ENCODE peak calls at places on chromosomes 6 and 20, in six cellular contexts. One of them, this sample, is unnamed.

GRCh38 chr6:125558907-125559306 is 190.5 kb upstream of the HEY2 start:
- DNase-seq in NT2/D1: no peak
- DNase-seq in ascending aorta: no peak
- DNase-seq in choroid plexus epithelial cell: no peak
- DNase-seq in brain microvascular endothelial cell: no peak
- DNase-seq in tibial nerve: no peak
- DNase-seq in this sample: no peak

GRCh38 chr6:4370066-4370465 is 234.7 kb upstream of the ECI2 start:
- DNase-seq in tibial nerve: no peak
- DNase-seq in brain microvascular endothelial cell: peak; percentile 89
- DNase-seq in ascending aorta: no peak
- DNase-seq in choroid plexus epithelial cell: peak; percentile 94
- DNase-seq in NT2/D1: no peak
- DNase-seq in this sample: peak; percentile 41

GRCh38 chr6:152836523-152836922 is 85.9 kb downstream of the VIP start:
- DNase-seq in brain microvascular endothelial cell: no peak
- DNase-seq in choroid plexus epithelial cell: no peak
- DNase-seq in NT2/D1: peak; percentile 20
- DNase-seq in tibial nerve: no peak
- DNase-seq in ascending aorta: no peak
- DNase-seq in this sample: no peak

GRCh38 chr6:47041741-47042140 is 391 bp downstream of the ADGRF1 start:
- DNase-seq in tibial nerve: no peak
- DNase-seq in ascending aorta: no peak
- DNase-seq in choroid plexus epithelial cell: no peak
- DNase-seq in NT2/D1: no peak
- DNase-seq in brain microvascular endothelial cell: no peak
- DNase-seq in this sample: no peak

GRCh38 chr20:23235173-23236027 is 115.2 kb upstream of the NXT1 start:
- DNase-seq in tibial nerve: no peak
- DNase-seq in NT2/D1: peak; percentile 44
- DNase-seq in ascending aorta: peak; percentile 84
- DNase-seq in choroid plexus epithelial cell: peak; percentile 88
- DNase-seq in brain microvascular endothelial cell: no peak
- DNase-seq in this sample: no peak

GRCh38 chr20:11982289-11982957 is 64.7 kb downstream of the BTBD3 start:
- DNase-seq in brain microvascular endothelial cell: no peak
- DNase-seq in choroid plexus epithelial cell: no peak
- DNase-seq in ascending aorta: no peak
- DNase-seq in NT2/D1: no peak
- DNase-seq in tibial nerve: no peak
- DNase-seq in this sample: no peak

GRCh38 chr20:35003211-35004031 is 47.8 kb downstream of the MYH7B start:
- DNase-seq in tibial nerve: no peak
- DNase-seq in choroid plexus epithelial cell: no peak
- DNase-seq in ascending aorta: no peak
- DNase-seq in NT2/D1: no peak
- DNase-seq in brain microvascular endothelial cell: no peak
- DNase-seq in this sample: no peak

GRCh38 chr20:13995086-13995665 is at the start of gene MACROD2:
- DNase-seq in tibial nerve: peak; percentile 73
- DNase-seq in choroid plexus epithelial cell: peak; percentile 83
- DNase-seq in NT2/D1: peak; percentile 78
- DNase-seq in ascending aorta: peak; percentile 92
- DNase-seq in brain microvascular endothelial cell: peak; percentile 86
- DNase-seq in this sample: peak; percentile 94

GRCh38 chr20:33005908-33006775 is 1.4 kb upstream of the BPIFB2 start:
- DNase-seq in NT2/D1: no peak
- DNase-seq in tibial nerve: no peak
- DNase-seq in ascending aorta: no peak
- DNase-seq in brain microvascular endothelial cell: no peak
- DNase-seq in choroid plexus epithelial cell: no peak
- DNase-seq in this sample: no peak

GRCh38 chr6:14975124-14975815 is 270.6 kb upstream of the JARID2 start:
- DNase-seq in choroid plexus epithelial cell: peak; percentile 6
- DNase-seq in brain microvascular endothelial cell: no peak
- DNase-seq in NT2/D1: no peak
- DNase-seq in ascending aorta: no peak
- DNase-seq in tibial nerve: no peak
- DNase-seq in this sample: no peak

GRCh38 chr6:39280247-39280731 is 33.9 kb downstream of the KCNK17 start:
- DNase-seq in tibial nerve: no peak
- DNase-seq in ascending aorta: no peak
- DNase-seq in brain microvascular endothelial cell: peak; percentile 11
- DNase-seq in NT2/D1: no peak
- DNase-seq in choroid plexus epithelial cell: no peak
- DNase-seq in this sample: peak; percentile 64

GRCh38 chr6:89323461-89324098 is 8.5 kb upstream of the GABRR2 start:
- DNase-seq in brain microvascular endothelial cell: no peak
- DNase-seq in ascending aorta: no peak
- DNase-seq in NT2/D1: no peak
- DNase-seq in choroid plexus epithelial cell: peak; percentile 42
- DNase-seq in tibial nerve: no peak
- DNase-seq in this sample: no peak

GRCh38 chr6:109373333-109373732 is 8.9 kb downstream of the CD164 start:
- DNase-seq in tibial nerve: no peak
- DNase-seq in ascending aorta: no peak
- DNase-seq in choroid plexus epithelial cell: no peak
- DNase-seq in NT2/D1: no peak
- DNase-seq in brain microvascular endothelial cell: no peak
- DNase-seq in this sample: no peak

GRCh38 chr6:24779416-24779815 is 4.7 kb downstream of the GMNN start:
- DNase-seq in brain microvascular endothelial cell: no peak
- DNase-seq in choroid plexus epithelial cell: peak; percentile 41
- DNase-seq in tibial nerve: no peak
- DNase-seq in ascending aorta: no peak
- DNase-seq in NT2/D1: no peak
- DNase-seq in this sample: no peak

GRCh38 chr6:43833996-43834390 is 64.0 kb downstream of the VEGFA start:
- DNase-seq in tibial nerve: no peak
- DNase-seq in ascending aorta: no peak
- DNase-seq in brain microvascular endothelial cell: no peak
- DNase-seq in NT2/D1: no peak
- DNase-seq in choroid plexus epithelial cell: no peak
- DNase-seq in this sample: no peak

GRCh38 chr6:38794682-38795081 is 79.6 kb downstream of the DNAH8 start:
- DNase-seq in brain microvascular endothelial cell: no peak
- DNase-seq in choroid plexus epithelial cell: no peak
- DNase-seq in NT2/D1: no peak
- DNase-seq in tibial nerve: no peak
- DNase-seq in ascending aorta: no peak
- DNase-seq in this sample: no peak

GRCh38 chr20:50339196-50339901 is 148.7 kb downstream of the CEBPB start:
- DNase-seq in choroid plexus epithelial cell: peak; percentile 27
- DNase-seq in brain microvascular endothelial cell: no peak
- DNase-seq in ascending aorta: no peak
- DNase-seq in NT2/D1: no peak
- DNase-seq in tibial nerve: no peak
- DNase-seq in this sample: peak; percentile 84

GRCh38 chr6:52117352-52117751 is 29.9 kb upstream of the PKHD1 start:
- DNase-seq in brain microvascular endothelial cell: no peak
- DNase-seq in NT2/D1: no peak
- DNase-seq in ascending aorta: no peak
- DNase-seq in choroid plexus epithelial cell: no peak
- DNase-seq in tibial nerve: no peak
- DNase-seq in this sample: no peak

GRCh38 chr6:28446818-28447511 is 3.7 kb upstream of the ZSCAN23 start:
- DNase-seq in choroid plexus epithelial cell: peak; percentile 18
- DNase-seq in tibial nerve: no peak
- DNase-seq in ascending aorta: no peak
- DNase-seq in NT2/D1: no peak
- DNase-seq in brain microvascular endothelial cell: peak; percentile 3
- DNase-seq in this sample: no peak

GRCh38 chr20:35489717-35490116 is 34.3 kb downstream of the CEP250 start:
- DNase-seq in choroid plexus epithelial cell: no peak
- DNase-seq in brain microvascular endothelial cell: no peak
- DNase-seq in tibial nerve: no peak
- DNase-seq in NT2/D1: no peak
- DNase-seq in ascending aorta: no peak
- DNase-seq in this sample: no peak

GRCh38 chr6:130138116-130138908 is 84.4 kb downstream of the SAMD3 start:
- DNase-seq in brain microvascular endothelial cell: no peak
- DNase-seq in ascending aorta: no peak
- DNase-seq in choroid plexus epithelial cell: no peak
- DNase-seq in tibial nerve: no peak
- DNase-seq in NT2/D1: no peak
- DNase-seq in this sample: no peak

GRCh38 chr6:142275146-142276006 is 26.4 kb upstream of the ADGRG6 start:
- DNase-seq in tibial nerve: no peak
- DNase-seq in brain microvascular endothelial cell: no peak
- DNase-seq in NT2/D1: no peak
- DNase-seq in choroid plexus epithelial cell: peak; percentile 39
- DNase-seq in ascending aorta: no peak
- DNase-seq in this sample: no peak

GRCh38 chr6:87722831-87723726 is 21.0 kb upstream of the AKIRIN2 start:
- DNase-seq in NT2/D1: peak; percentile 63
- DNase-seq in ascending aorta: peak; percentile 85
- DNase-seq in tibial nerve: no peak
- DNase-seq in choroid plexus epithelial cell: peak; percentile 93
- DNase-seq in brain microvascular endothelial cell: peak; percentile 84
- DNase-seq in this sample: peak; percentile 87

GRCh38 chr6:131762984-131763383 is 44.8 kb upstream of the ENPP1 start:
- DNase-seq in ascending aorta: no peak
- DNase-seq in brain microvascular endothelial cell: no peak
- DNase-seq in NT2/D1: no peak
- DNase-seq in tibial nerve: no peak
- DNase-seq in choroid plexus epithelial cell: no peak
- DNase-seq in this sample: no peak

GRCh38 chr20:21100590-21101452 is 5.3 kb downstream of the LINC00237 start:
- DNase-seq in ascending aorta: no peak
- DNase-seq in NT2/D1: peak; percentile 72
- DNase-seq in brain microvascular endothelial cell: no peak
- DNase-seq in choroid plexus epithelial cell: no peak
- DNase-seq in tibial nerve: no peak
- DNase-seq in this sample: no peak

GRCh38 chr20:45588800-45589199 is 9.7 kb upstream of the WFDC8 start:
- DNase-seq in ascending aorta: no peak
- DNase-seq in choroid plexus epithelial cell: no peak
- DNase-seq in tibial nerve: no peak
- DNase-seq in brain microvascular endothelial cell: no peak
- DNase-seq in NT2/D1: no peak
- DNase-seq in this sample: no peak

DNA sequence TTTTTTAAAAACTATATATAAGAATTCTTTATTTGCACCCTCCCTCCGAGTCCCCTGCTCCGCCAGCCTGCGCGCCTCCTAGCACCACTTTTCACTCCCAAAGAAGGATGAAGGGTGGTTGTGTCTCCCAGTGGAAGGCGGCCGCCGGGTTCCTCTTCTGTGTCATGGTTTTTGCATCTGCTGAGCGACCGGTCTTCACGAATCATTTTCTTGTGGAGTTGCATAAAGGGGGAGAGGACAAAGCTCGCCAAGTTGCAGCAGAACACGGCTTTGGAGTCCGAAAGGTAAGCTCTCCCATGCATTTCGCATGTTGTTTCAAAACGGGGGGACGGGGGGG is 327 bp downstream of the PCSK2 start:
- DNase-seq in brain microvascular endothelial cell: no peak
- DNase-seq in ascending aorta: no peak
- DNase-seq in tibial nerve: no peak
- DNase-seq in choroid plexus epithelial cell: no peak
- DNase-seq in NT2/D1: no peak
- DNase-seq in this sample: no peak
- H3K4me3 ChIP-seq in brain microvascular endothelial cell: no peak overlapping the region
- H3K4me3 ChIP-seq in ascending aorta: peak overlapping the region; percentile 16
- H3K4me3 ChIP-seq in tibial nerve: peak overlapping the region; percentile 22
- H3K4me3 ChIP-seq in choroid plexus epithelial cell: no peak overlapping the region
- H3K4me3 ChIP-seq in NT2/D1: peak overlapping the region; percentile 55
- H3K4me3 ChIP-seq in this sample: no peak overlapping the region

GRCh38 chr6:31776563-31776960 is 566 bp downstream of the VWA7 start:
- DNase-seq in NT2/D1: no peak
- DNase-seq in brain microvascular endothelial cell: no peak
- DNase-seq in choroid plexus epithelial cell: no peak
- DNase-seq in ascending aorta: no peak
- DNase-seq in tibial nerve: no peak
- DNase-seq in this sample: no peak
- H3K4me3 ChIP-seq in NT2/D1: no peak overlapping the region
- H3K4me3 ChIP-seq in brain microvascular endothelial cell: no peak overlapping the region
- H3K4me3 ChIP-seq in choroid plexus epithelial cell: no peak overlapping the region
- H3K4me3 ChIP-seq in ascending aorta: no peak overlapping the region
- H3K4me3 ChIP-seq in tibial nerve: no peak overlapping the region
- H3K4me3 ChIP-seq in this sample: no peak overlapping the region

GRCh38 chr6:6700421-6700820 is 111.9 kb downstream of the LY86 start:
- DNase-seq in brain microvascular endothelial cell: no peak
- DNase-seq in NT2/D1: no peak
- DNase-seq in tibial nerve: no peak
- DNase-seq in choroid plexus epithelial cell: no peak
- DNase-seq in ascending aorta: no peak
- DNase-seq in this sample: no peak
- H3K4me3 ChIP-seq in brain microvascular endothelial cell: no peak overlapping the region
- H3K4me3 ChIP-seq in NT2/D1: no peak overlapping the region
- H3K4me3 ChIP-seq in tibial nerve: no peak overlapping the region
- H3K4me3 ChIP-seq in choroid plexus epithelial cell: no peak overlapping the region
- H3K4me3 ChIP-seq in ascending aorta: no peak overlapping the region
- H3K4me3 ChIP-seq in this sample: no peak overlapping the region

DNA sequence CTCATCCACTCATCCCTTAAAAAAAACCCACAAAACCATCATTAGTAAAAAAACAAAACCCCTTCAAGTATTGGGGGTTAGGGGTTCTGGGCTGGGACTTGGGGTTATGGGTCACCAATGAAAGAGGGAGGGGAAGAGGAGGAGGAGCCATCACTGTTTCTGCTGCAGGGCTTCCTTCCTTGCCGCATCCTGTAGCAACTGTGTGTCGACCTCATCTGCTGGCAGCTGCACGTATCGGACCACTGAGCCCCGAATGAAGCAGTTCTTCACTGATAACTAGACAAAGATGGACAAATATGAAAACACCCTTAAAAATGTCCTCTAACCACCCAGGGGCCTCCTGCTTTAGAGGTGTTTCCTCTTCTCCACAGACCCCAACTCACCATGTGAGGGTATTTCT is 2.1 kb upstream of the VARS1 start:
- DNase-seq in ascending aorta: no peak
- DNase-seq in tibial nerve: no peak
- DNase-seq in NT2/D1: no peak
- DNase-seq in choroid plexus epithelial cell: no peak
- DNase-seq in brain microvascular endothelial cell: no peak
- DNase-seq in this sample: no peak
- H3K4me3 ChIP-seq in ascending aorta: no peak overlapping the region
- H3K4me3 ChIP-seq in tibial nerve: no peak overlapping the region
- H3K4me3 ChIP-seq in NT2/D1: no peak overlapping the region
- H3K4me3 ChIP-seq in choroid plexus epithelial cell: no peak overlapping the region
- H3K4me3 ChIP-seq in brain microvascular endothelial cell: no peak overlapping the region
- H3K4me3 ChIP-seq in this sample: no peak overlapping the region

This sample was measured in MG63.